ENCODE peak calls at places on chromosomes 4 and X, in seven cellular contexts. X is ovary; Y is cardiac muscle cell; F is CD8-positive, alpha-beta T cell; Q is endodermal cell; T is HepG2; J is brain microvascular endothelial cell. R is an unnamed sample.

GRCh38 chr4:7985891-7986441 is 46.3 kb upstream of the AFAP1 start:
- DNase-seq in X (no peak), Y (peak; percentile 74), F (no peak), Q (no peak), T (peak; percentile 34), J (peak; percentile 31), R (no peak)

GRCh38 chrX:57821703-57822375 is 88.4 kb downstream of the ZXDA start:
- DNase-seq in X (peak; percentile 16), Y (peak; percentile 59), F (no peak), Q (peak; percentile 43), T (peak; percentile 43), J (peak; percentile 31), R (peak; percentile 18)

GRCh38 chr4:27836505-27836904 is 975.9 kb downstream of the STIM2 start:
- DNase-seq in X (no peak), Y (no peak), F (no peak), Q (no peak), T (no peak), J (peak; percentile 57), R (no peak)

GRCh38 chrX:108439434-108439883 is at the start of gene COL4A5:
- DNase-seq in X (peak; percentile 58), Y (peak; percentile 92), F (no peak), Q (peak; percentile 85), T (peak; percentile 84), J (peak; percentile 72), R (peak; percentile 81)

GRCh38 chrX:12439396-12439795 is 301.1 kb downstream of the FRMPD4 start:
- DNase-seq in X (no peak), Y (no peak), F (no peak), Q (no peak), T (no peak), J (no peak), R (no peak)

GRCh38 chrX:81537723-81538122 is 335.8 kb downstream of the SH3BGRL start:
- DNase-seq in X (no peak), Y (no peak), F (no peak), Q (no peak), T (no peak), J (no peak), R (no peak)

GRCh38 chr4:76375703-76376102 is 45.2 kb downstream of the CCDC158 start:
- DNase-seq in X (no peak), Y (no peak), F (no peak), Q (no peak), T (no peak), J (no peak), R (no peak)

GRCh38 chr4:140212646-140213045 is 58.7 kb upstream of the MAML3 start:
- DNase-seq in X (no peak), Y (no peak), F (no peak), Q (no peak), T (no peak), J (no peak), R (no peak)

GRCh38 chr4:1862055-1862911 is 6.3 kb upstream of the LETM1 start:
- DNase-seq in X (no peak), Y (no peak), F (no peak), Q (peak; percentile 67), T (no peak), J (no peak), R (no peak)

GRCh38 chr4:84502955-84503373 is 3.9 kb upstream of the NKX6-1 start:
- DNase-seq in X (no peak), Y (no peak), F (no peak), Q (peak; percentile 58), T (no peak), J (no peak), R (no peak)

GRCh38 chr4:84547211-84547610 is 35.7 kb upstream of the CDS1 start:
- DNase-seq in X (no peak), Y (no peak), F (no peak), Q (no peak), T (no peak), J (no peak), R (no peak)

GRCh38 chr4:73127839-73128448 is 58.4 kb upstream of the COX18 start:
- DNase-seq in X (no peak), Y (peak; percentile 4), F (no peak), Q (peak; percentile 58), T (peak; percentile 9), J (peak; percentile 20), R (no peak)

GRCh38 chr4:96293806-96294205 is 453.9 kb downstream of the PDHA2 start:
- DNase-seq in X (no peak), Y (no peak), F (no peak), Q (peak; percentile 45), T (no peak), J (peak; percentile 27), R (no peak)

GRCh38 chrX:101932249-101932570 is 383 bp upstream of the ZMAT1 start:
- DNase-seq in X (no peak), Y (no peak), F (no peak), Q (no peak), T (no peak), J (no peak), R (no peak)
- H3K4me3 ChIP-seq in X (peak overlapping the region; percentile 75), Y (peak overlapping the region; percentile 54), F (peak overlapping the region; percentile 48), Q (no peak overlapping the region), T (no peak overlapping the region), J (peak overlapping the region; percentile 45), R (peak overlapping the region; percentile 50)

GRCh38 chr4:183098723-183099536 is at the start of gene WWC2:
- DNase-seq in X (peak; percentile 87), Y (peak; percentile 97), F (no peak), Q (peak; percentile 98), T (peak; percentile 83), J (peak; percentile 84), R (no peak)
- TF ChIP-seq CTCF in X (peak; percentile 43), Y (no peak), F (no peak), Q (no peak), T (no peak), J (no peak), R (no peak)

GRCh38 chr4:185020293-185020808 is 2.1 kb downstream of the HELT start:
- DNase-seq in X (no peak), Y (no peak), F (no peak), Q (peak; percentile 83), T (no peak), J (no peak), R (no peak)

GRCh38 chr4:185019451-185020292 is 1.4 kb downstream of the HELT start:
- DNase-seq in X (no peak), Y (no peak), F (no peak), Q (peak; percentile 87), T (no peak), J (no peak), R (no peak)

GRCh38 chr4:185018834-185019450 is 652 bp downstream of the HELT start:
- DNase-seq in X (no peak), Y (no peak), F (no peak), Q (peak; percentile 83), T (no peak), J (no peak), R (no peak)

GRCh38 chr4:185023471-185023870 is 5.2 kb downstream of the HELT start:
- DNase-seq in X (no peak), Y (no peak), F (no peak), Q (no peak), T (no peak), J (no peak), R (no peak)

GRCh38 chr4:185020863-185021761 is 2.8 kb downstream of the HELT start:
- DNase-seq in X (no peak), Y (no peak), F (no peak), Q (peak; percentile 68), T (no peak), J (no peak), R (no peak)
- H3K4me3 ChIP-seq in X (no peak overlapping the region), Y (no peak overlapping the region), F (no peak overlapping the region), Q (peak overlapping the region; percentile 56), T (no peak overlapping the region), J (no peak overlapping the region), R (no peak overlapping the region)

DNA sequence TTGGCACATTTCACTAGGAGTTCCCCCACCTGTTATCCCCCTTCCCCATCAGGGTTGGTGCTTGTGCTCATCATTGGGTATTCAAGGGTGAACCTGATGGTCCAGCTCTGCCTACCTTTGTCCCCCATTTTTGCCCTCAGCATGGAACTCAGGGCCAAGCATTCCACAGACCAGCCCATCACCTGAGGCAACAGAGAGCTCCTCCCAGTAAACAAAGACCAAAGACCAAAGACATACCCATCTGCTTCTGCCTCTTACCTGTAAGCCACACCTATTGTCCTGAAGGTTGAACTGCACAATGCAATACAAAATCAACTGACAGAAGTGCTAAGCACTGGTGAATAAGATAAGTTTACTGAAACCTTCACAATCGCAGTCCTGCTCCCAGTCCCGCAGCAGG is 237.5 kb downstream of the PAPSS1 start:
- DNase-seq in X (no peak), Y (no peak), F (no peak), Q (peak; percentile 65), T (no peak), J (no peak), R (no peak)
- TF ChIP-seq CTCF in X (no peak), Y (no peak), F (no peak), Q (no peak), T (no peak), J (no peak), R (no peak)

GRCh38 chr4:157076578-157076947 is 613 bp downstream of the GLRB start:
- DNase-seq in X (no peak), Y (no peak), F (no peak), Q (peak; percentile 66), T (no peak), J (no peak), R (no peak)
- H3K4me3 ChIP-seq in X (peak overlapping the region; percentile 42), Y (peak overlapping the region; percentile 83), F (no peak overlapping the region), Q (peak overlapping the region; percentile 87), T (peak overlapping the region; percentile 32), J (peak overlapping the region; percentile 82), R (peak overlapping the region; percentile 24)

R was measured in LNCaP clone FGC.